ENCODE peak calls at places on chromosome 14, in ten cellular contexts. Q is PC-3, W is hepatocyte, E is MM.1S, Y is SK-N-SH, L is GM23248, H is GM23338, A is Karpas-422, R is PC-9, I is HCT116. T is an unnamed sample.
A peak's percentile ranks its signal among the peaks of the same experiment; 100 is the strongest.

GRCh38 chr14:24513009-24513408 is 4.9 kb upstream of the CMA1 start:
- DNase-seq in Q (no peak), W (no peak), E (no peak), Y (no peak), L (peak; percentile 8), H (peak; percentile 64), A (peak; percentile 41), R (no peak), I (no peak), T (no peak)

GRCh38 chr14:66624319-66624937 is 116.5 kb downstream of the GPHN start:
- DNase-seq in Q (peak; percentile 77), W (peak; percentile 73), E (peak; percentile 31), Y (peak; percentile 60), L (peak; percentile 77), H (peak; percentile 81), A (peak; percentile 84), R (peak; percentile 53), I (peak; percentile 48), T (peak; percentile 27)

GRCh38 chr14:51703787-51704186 is 52.1 kb downstream of the FRMD6 start:
- DNase-seq in Q (no peak), W (no peak), E (no peak), Y (no peak), L (no peak), H (no peak), A (no peak), R (no peak), I (no peak), T (no peak)

GRCh38 chr14:100340454-100340813 is 17.3 kb downstream of the SLC25A47 start:
- DNase-seq in Q (no peak), W (no peak), E (no peak), Y (no peak), L (no peak), H (no peak), A (no peak), R (no peak), I (no peak), T (no peak)

GRCh38 chr14:99612065-99612736 is 8.2 kb upstream of the CCDC85C start:
- DNase-seq in Q (no peak), W (peak; percentile 40), E (no peak), Y (no peak), L (no peak), H (no peak), A (no peak), R (no peak), I (no peak), T (no peak)

GRCh38 chr14:54572316-54572715 is 5.4 kb downstream of the SAMD4A start:
- DNase-seq in Q (peak; percentile 82), W (no peak), E (peak; percentile 25), Y (peak; percentile 34), L (peak; percentile 38), H (peak; percentile 88), A (peak; percentile 85), R (no peak), I (no peak), T (peak; percentile 36)

GRCh38 chr14:94569381-94570001 is 8.2 kb downstream of the SERPINA4 start:
- DNase-seq in Q (no peak), W (no peak), E (no peak), Y (no peak), L (no peak), H (no peak), A (no peak), R (no peak), I (no peak), T (no peak)

GRCh38 chr14:71163842-71164500 is 256.7 kb downstream of the PCNX1 start:
- DNase-seq in Q (no peak), W (no peak), E (no peak), Y (no peak), L (no peak), H (no peak), A (no peak), R (no peak), I (no peak), T (no peak)

GRCh38 chr14:91545946-91546716 is 36.0 kb upstream of the PPP4R3A start:
- DNase-seq in Q (peak; percentile 69), W (no peak), E (no peak), Y (no peak), L (no peak), H (peak; percentile 5), A (no peak), R (no peak), I (no peak), T (no peak)

GRCh38 chr14:105945891-105946290 is 419.5 kb downstream of the TMEM121 start:
- DNase-seq in Q (peak; percentile 11), W (no peak), E (no peak), Y (no peak), L (no peak), H (no peak), A (no peak), R (no peak), I (no peak), T (no peak)

GRCh38 chr14:45258805-45259204 is 5.8 kb upstream of the MIS18BP1 start:
- DNase-seq in Q (no peak), W (no peak), E (no peak), Y (no peak), L (no peak), H (no peak), A (no peak), R (no peak), I (no peak), T (no peak)

GRCh38 chr14:29458547-29458946 is 469.1 kb downstream of the PRKD1 start:
- DNase-seq in Q (peak; percentile 32), W (no peak), E (no peak), Y (no peak), L (peak; percentile 23), H (no peak), A (no peak), R (no peak), I (no peak), T (no peak)

GRCh38 chr14:104134061-104134965 is 4.1 kb upstream of the KIF26A start:
- DNase-seq in Q (no peak), W (no peak), E (no peak), Y (peak; percentile 20), L (no peak), H (no peak), A (no peak), R (no peak), I (no peak), T (no peak)
- H3K9me2 ChIP-seq in Q (no peaks in the 10 kb centered on the region), W (no peaks in the 10 kb centered on the region), E (no peaks in the 10 kb centered on the region), Y (no peaks in the 10 kb centered on the region), L (no peaks in the 10 kb centered on the region), H (no peaks in the 10 kb centered on the region), A (no peaks in the 10 kb centered on the region), R (no peaks in the 10 kb centered on the region), I (no peaks in the 10 kb centered on the region), T (no peaks in the 10 kb centered on the region)

DNA sequence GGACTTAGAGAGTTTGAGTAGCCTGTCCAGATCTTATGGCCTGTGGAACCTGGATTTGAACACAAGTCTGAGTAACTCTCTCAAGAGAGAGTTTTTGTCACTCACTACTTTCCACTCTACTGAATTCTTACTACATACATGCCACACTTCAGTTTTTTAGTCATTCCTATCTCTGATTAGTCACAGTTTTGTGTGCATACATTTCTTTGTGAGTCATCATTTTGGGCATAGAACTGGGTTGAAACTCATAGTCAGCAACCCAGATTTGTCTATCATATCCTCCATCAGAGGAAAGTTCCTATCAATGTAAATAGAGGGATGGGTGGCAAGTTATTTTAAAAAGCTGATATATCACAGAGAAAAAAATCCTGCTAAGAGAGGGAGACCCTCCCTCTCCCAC is 42.9 kb downstream of the FLRT2 start:
- DNase-seq in Q (peak; percentile 70), W (no peak), E (no peak), Y (no peak), L (peak; percentile 93), H (no peak), A (no peak), R (no peak), I (no peak), T (no peak)
- H3K4me2 ChIP-seq in Q (no peak overlapping the region), W (peak overlapping the region; percentile 10), E (no peak overlapping the region), Y (peak overlapping the region; percentile 18), L (peak overlapping the region; percentile 32), H (no peak overlapping the region), A (no peak overlapping the region), R (no peak overlapping the region), I (no peak overlapping the region), T (no peak overlapping the region)

GRCh38 chr14:58282925-58283593 is 15.3 kb upstream of the ARID4A start:
- DNase-seq in Q (no peak), W (no peak), E (no peak), Y (no peak), L (peak; percentile 29), H (no peak), A (no peak), R (no peak), I (no peak), T (no peak)

GRCh38 chr14:58280954-58281787 is 17.2 kb upstream of the ARID4A start:
- DNase-seq in Q (peak; percentile 49), W (peak; percentile 71), E (no peak), Y (peak; percentile 33), L (peak; percentile 85), H (no peak), A (no peak), R (peak; percentile 53), I (no peak), T (no peak)

GRCh38 chr14:58285132-58285531 is 13.2 kb upstream of the ARID4A start:
- DNase-seq in Q (no peak), W (no peak), E (no peak), Y (no peak), L (no peak), H (no peak), A (no peak), R (no peak), I (no peak), T (no peak)

GRCh38 chr14:58283730-58284129 is 14.6 kb upstream of the ARID4A start:
- DNase-seq in Q (no peak), W (no peak), E (no peak), Y (no peak), L (no peak), H (no peak), A (no peak), R (no peak), I (no peak), T (no peak)

GRCh38 chr14:58281969-58282368 is 16.4 kb upstream of the ARID4A start:
- DNase-seq in Q (no peak), W (no peak), E (no peak), Y (no peak), L (no peak), H (no peak), A (no peak), R (no peak), I (no peak), T (no peak)
- H4K20me1 ChIP-seq in Q (peaks cover 43% of the 10 kb centered on the region), W (peaks cover 22% of the 10 kb centered on the region), E (no peaks in the 10 kb centered on the region), Y (peaks cover 21% of the 10 kb centered on the region), L (peaks cover 4% of the 10 kb centered on the region), H (peaks cover 25% of the 10 kb centered on the region), A (peaks cover 13% of the 10 kb centered on the region), R (peaks cover 45% of the 10 kb centered on the region), I (peaks cover 8% of the 10 kb centered on the region), T (peaks cover 12% of the 10 kb centered on the region)

DNA sequence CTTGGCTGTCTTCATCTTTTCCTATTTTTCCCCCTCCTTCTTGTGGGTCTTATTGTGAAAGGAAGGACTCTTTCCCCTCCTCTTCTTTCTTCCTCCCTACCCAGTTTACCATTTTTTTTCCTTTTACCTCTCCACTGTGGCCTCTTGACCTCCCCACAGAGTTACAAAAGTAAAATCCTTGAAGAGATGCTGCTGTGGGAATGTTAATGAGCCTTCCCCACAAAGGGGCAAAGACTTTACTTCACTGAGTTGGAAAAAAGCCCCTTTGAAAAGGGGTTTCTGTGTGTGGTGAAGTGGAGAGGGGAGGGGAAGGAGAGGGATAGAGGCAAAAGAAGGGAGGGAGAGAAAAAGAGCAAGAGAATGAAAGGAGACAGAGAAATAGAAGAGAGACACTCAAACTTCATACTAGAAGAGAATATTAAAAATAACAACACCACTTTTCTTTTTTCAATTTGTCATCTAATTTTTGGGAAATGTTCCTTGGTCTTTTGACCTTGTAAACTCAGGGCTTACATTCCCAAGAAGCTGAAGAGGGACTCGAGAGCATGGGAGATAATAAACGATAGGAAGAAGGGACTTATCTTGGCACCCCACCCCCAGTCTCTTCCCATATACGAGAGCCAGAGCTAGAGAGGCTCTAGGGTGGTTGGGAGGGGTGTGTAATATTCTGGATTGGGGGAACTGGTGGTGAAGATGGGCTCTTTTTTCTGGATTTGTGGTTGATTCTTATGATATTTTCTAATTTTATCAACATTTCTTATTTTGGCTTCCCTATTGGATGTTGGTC is 13.2 kb upstream of the SALL2 start:
- DNase-seq in Q (no peak), W (no peak), E (no peak), Y (no peak), L (no peak), H (peak; percentile 44), A (no peak), R (no peak), I (no peak), T (no peak)
- H3K9me2 ChIP-seq in Q (no peaks in the 10 kb centered on the region), W (no peaks in the 10 kb centered on the region), E (no peaks in the 10 kb centered on the region), Y (no peaks in the 10 kb centered on the region), L (no peaks in the 10 kb centered on the region), H (no peaks in the 10 kb centered on the region), A (no peaks in the 10 kb centered on the region), R (no peaks in the 10 kb centered on the region), I (no peaks in the 10 kb centered on the region), T (no peaks in the 10 kb centered on the region)